ENCODE peak calls at places on chromosomes 3 and 15, in four cellular contexts. P is spleen, B is astrocyte, V is lung. R is an unnamed sample.

GRCh38 chr3:24763421-24763820 is 268.8 kb upstream of the THRB start:
- DNase-seq in P (no peak), B (peak; percentile 1), V (no peak), R (no peak)

GRCh38 chr3:194375921-194376570 is 6.5 kb upstream of the LRRC15 start:
- DNase-seq in P (no peak), B (no peak), V (no peak), R (no peak)

GRCh38 chr3:142940472-142940871 is 23.0 kb downstream of the PAQR9 start:
- DNase-seq in P (no peak), B (no peak), V (no peak), R (no peak)

GRCh38 chr15:67880651-67881182 is 40.9 kb upstream of the RNU6-1 start:
- DNase-seq in P (no peak), B (peak; percentile 39), V (peak; percentile 65), R (no peak)

GRCh38 chr3:191070201-191070600 is 128.8 kb upstream of the OSTN start:
- DNase-seq in P (no peak), B (peak; percentile 94), V (no peak), R (peak; percentile 90)

GRCh38 chr15:99651023-99651807 is 82.0 kb downstream of the LYSMD4 start:
- DNase-seq in P (no peak), B (peak; percentile 63), V (no peak), R (peak; percentile 11)

GRCh38 chr3:190617185-190617584 is 103.3 kb downstream of the IL1RAP start:
- DNase-seq in P (no peak), B (no peak), V (peak; percentile 42), R (no peak)

GRCh38 chr15:65902373-65902772 is 33.1 kb downstream of the RAB11A start:
- DNase-seq in P (peak; percentile 81), B (no peak), V (peak; percentile 60), R (no peak)

GRCh38 chr3:43866529-43867353 is 176.0 kb downstream of the ABHD5 start:
- DNase-seq in P (peak; percentile 6), B (peak; percentile 86), V (peak; percentile 24), R (no peak)

GRCh38 chr15:59532770-59533379 is 78.7 kb upstream of the GCNT3 start:
- DNase-seq in P (no peak), B (no peak), V (no peak), R (peak; percentile 64)

GRCh38 chr3:31634485-31634884 is 101.8 kb downstream of the STT3B start:
- DNase-seq in P (no peak), B (peak; percentile 44), V (no peak), R (peak; percentile 5)

GRCh38 chr15:64667736-64668161 is 107.6 kb downstream of the RBPMS2 start:
- DNase-seq in P (no peak), B (peak; percentile 84), V (no peak), R (no peak)

GRCh38 chr15:65071381-65071811 is 3.6 kb upstream of the RASL12 start:
- DNase-seq in P (no peak), B (no peak), V (no peak), R (no peak)

GRCh38 chr3:100158877-100159563 is 44.7 kb upstream of the FILIP1L start:
- DNase-seq in P (no peak), B (no peak), V (no peak), R (no peak)

GRCh38 chr3:197711973-197712707 is 24.6 kb downstream of the RUBCN start:
- DNase-seq in P (peak; percentile 91), B (peak; percentile 96), V (peak; percentile 77), R (peak; percentile 97)

GRCh38 chr15:67731112-67731761 is 94.1 kb upstream of the SKOR1 start:
- DNase-seq in P (no peak), B (no peak), V (no peak), R (peak; percentile 49)

GRCh38 chr15:31036783-31037182 is 45.4 kb upstream of the MTMR10 start:
- DNase-seq in P (no peak), B (no peak), V (no peak), R (no peak)

GRCh38 chr3:183371672-183371968 is 56.8 kb downstream of the MCF2L2 start:
- DNase-seq in P (no peak), B (no peak), V (no peak), R (no peak)

GRCh38 chr3:14305321-14305720 is 97.1 kb upstream of the SLC6A6 start:
- DNase-seq in P (no peak), B (no peak), V (no peak), R (peak; percentile 65)

GRCh38 chr3:181358555-181358954 is 353.2 kb upstream of the SOX2 start:
- DNase-seq in P (no peak), B (peak; percentile 1), V (no peak), R (no peak)

GRCh38 chr3:176920806-176921205 is 276.5 kb downstream of the TBL1XR1 start:
- DNase-seq in P (no peak), B (no peak), V (no peak), R (no peak)

GRCh38 chr3:107238787-107239186 is 138.5 kb upstream of the CCDC54 start:
- DNase-seq in P (no peak), B (no peak), V (no peak), R (no peak)

GRCh38 chr15:55791576-55792400 is 48.8 kb upstream of the PRTG start:
- DNase-seq in P (no peak), B (peak; percentile 93), V (peak; percentile 66), R (no peak)

GRCh38 chr3:127688416-127689265 is 15.9 kb downstream of the ABTB1 start:
- DNase-seq in P (peak; percentile 55), B (peak; percentile 49), V (no peak), R (peak; percentile 34)

GRCh38 chr3:134357914-134358811 is 16.1 kb downstream of the AMOTL2 start:
- DNase-seq in P (peak; percentile 64), B (peak; percentile 98), V (peak; percentile 67), R (peak; percentile 96)

GRCh38 chr15:45857295-45857694 is 222.5 kb downstream of the SQOR start:
- DNase-seq in P (no peak), B (no peak), V (no peak), R (no peak)

GRCh38 chr15:96324900-96325299 is 5.6 kb upstream of the NR2F2 start:
- DNase-seq in P (no peak), B (peak; percentile 46), V (no peak), R (no peak)
- H3K4me3 ChIP-seq in P (peak overlapping the region; percentile 38), B (peak overlapping the region; percentile 85), V (no peak overlapping the region), R (no peak overlapping the region)

GRCh38 chr3:39577541-39577940 is 110.1 kb downstream of the MOBP start:
- DNase-seq in P (no peak), B (no peak), V (no peak), R (no peak)
- H3K27ac ChIP-seq in P (no peak overlapping the region), B (no peak overlapping the region), V (no peak overlapping the region), R (no peak overlapping the region)

GRCh38 chr15:97745481-97746071 is 214.9 kb upstream of the ARRDC4 start:
- DNase-seq in P (no peak), B (no peak), V (no peak), R (peak; percentile 18)
- TF ChIP-seq CTCF in P (no peak), B (peak; percentile 29), V (no peak), R (peak; percentile 48)

DNA sequence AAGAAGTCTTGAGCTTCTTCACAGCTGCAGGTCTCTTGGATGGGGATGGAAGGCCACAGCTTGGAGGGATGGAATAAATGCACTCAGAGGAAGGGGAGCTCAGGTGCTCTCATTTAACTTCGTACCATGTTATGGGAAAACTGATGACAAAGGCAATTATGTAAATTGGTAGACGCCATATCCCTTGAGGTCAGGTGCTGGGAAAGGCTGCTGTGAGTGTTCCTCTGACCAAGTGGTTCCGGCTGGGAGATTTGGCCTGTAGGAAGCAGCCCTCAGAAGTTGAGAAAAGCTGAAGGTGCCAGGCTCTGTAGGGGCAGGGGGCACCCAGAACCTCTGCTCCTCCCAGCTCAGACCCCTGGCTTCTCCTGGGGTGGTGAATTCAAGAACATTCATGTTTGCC is 47.1 kb downstream of the FAH start:
- DNase-seq in P (no peak), B (no peak), V (no peak), R (no peak)
- H3K4me3 ChIP-seq in P (no peak overlapping the region), B (no peak overlapping the region), V (no peak overlapping the region), R (no peak overlapping the region)

DNA sequence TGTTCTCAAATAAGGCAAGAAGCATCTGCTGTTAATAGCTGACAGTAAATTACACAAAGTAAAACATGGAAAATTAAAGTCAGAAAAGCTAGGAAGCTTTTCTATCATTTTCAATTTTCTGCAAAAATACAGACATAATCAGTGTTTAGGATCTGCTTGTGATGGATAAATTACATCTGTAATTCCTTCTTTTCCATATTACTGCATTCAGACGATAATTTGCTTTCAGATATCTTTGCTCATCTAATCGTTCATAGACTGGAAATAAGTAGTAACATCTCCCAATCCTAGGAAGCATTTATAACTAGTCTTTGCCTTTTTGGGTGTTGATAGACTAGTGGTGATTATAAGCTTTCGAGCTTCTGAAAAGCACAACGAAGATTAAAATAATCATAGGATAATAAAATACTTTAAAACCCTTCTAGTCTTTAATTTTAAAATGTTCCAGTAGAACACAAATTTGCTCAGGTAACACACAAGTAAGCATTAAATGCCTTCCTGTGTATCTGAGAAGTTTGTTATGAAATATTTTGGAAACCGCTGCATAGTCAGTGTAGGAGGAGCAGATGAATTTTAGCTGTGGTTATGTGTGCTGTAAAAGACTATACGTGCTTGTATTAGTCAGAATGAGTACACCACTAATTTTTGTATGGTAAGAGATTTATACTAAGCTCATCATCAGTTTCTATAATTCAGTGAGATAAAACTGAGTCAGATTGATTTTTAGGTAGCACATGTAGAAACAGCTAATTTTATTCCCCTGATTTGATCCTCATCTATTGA is 41.0 kb downstream of the MBNL1 start:
- DNase-seq in P (no peak), B (peak; percentile 82), V (no peak), R (no peak)
- H3K27ac ChIP-seq in P (no peak overlapping the region), B (peak overlapping the region; percentile 24), V (peak overlapping the region; percentile 85), R (no peak overlapping the region)

GRCh38 chr3:61877359-61877770 is 316.0 kb downstream of the PTPRG start:
- DNase-seq in P (no peak), B (peak; percentile 22), V (no peak), R (peak; percentile 57)
- TF ChIP-seq CTCF in P (no peak), B (peak; percentile 7), V (no peak), R (peak; percentile 12)

DNA sequence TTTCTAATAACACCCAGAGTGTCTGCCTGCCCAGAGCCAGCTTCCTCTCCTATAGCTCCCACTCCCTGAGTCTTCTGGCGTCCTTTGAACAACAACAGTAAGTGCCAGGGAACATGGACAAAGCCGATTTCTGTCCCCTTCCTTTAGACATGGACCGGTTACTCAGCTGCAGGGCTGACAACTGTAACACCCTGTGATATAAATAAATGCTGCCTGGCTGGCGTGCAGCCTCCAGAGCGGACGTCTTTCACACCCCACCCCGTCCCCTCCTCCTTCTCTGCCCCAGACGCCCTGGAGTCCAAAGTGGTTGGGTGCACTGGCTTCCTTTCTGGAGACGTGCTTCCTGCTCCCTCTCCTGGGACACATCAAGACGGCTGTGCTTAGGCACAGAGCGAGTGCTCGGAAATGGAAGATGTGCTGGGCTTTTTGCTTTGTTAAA is 281.9 kb upstream of the LRRFIP2 start:
- DNase-seq in P (no peak), B (no peak), V (peak; percentile 63), R (peak; percentile 64)
- H3K4me3 ChIP-seq in P (no peak overlapping the region), B (no peak overlapping the region), V (no peak overlapping the region), R (no peak overlapping the region)

DNA sequence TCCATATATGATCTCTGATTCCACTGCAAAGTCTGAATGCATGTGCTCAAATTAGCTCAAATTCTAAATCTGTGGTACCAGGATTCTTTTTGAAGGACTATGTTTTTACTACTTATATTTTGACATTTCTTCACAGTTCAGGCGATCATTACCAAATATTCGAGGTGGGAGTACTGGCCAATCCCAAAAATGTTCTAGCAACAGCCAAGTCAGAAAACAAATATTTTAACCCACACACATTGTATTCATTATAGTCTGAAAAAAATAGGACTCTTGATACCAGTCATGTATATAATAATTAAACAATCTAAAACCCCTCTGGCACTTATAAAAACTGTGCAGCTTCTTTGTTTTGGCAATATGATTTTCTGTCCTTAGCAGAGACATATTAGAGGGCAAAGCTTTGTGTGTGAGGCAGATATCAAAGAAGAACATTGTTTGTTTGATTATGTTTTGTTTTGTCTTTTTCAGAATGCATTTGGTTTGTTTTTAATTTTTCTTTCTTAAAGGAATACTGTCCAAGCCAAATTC is 37.4 kb downstream of the FGF7 start:
- DNase-seq in P (no peak), B (no peak), V (no peak), R (no peak)
- H3K27ac ChIP-seq in P (no peak overlapping the region), B (no peak overlapping the region), V (peak overlapping the region; percentile 60), R (no peak overlapping the region)